ENCODE peak calls at places on chromosomes 3 and 15, in seven cellular contexts. One of them, this sample, is unnamed.

GRCh38 chr3:132399054-132399929 is 18.0 kb upstream of the DNAJC13 start:
- DNase-seq in HCT116: peak
- DNase-seq in GM12878: no peak
- DNase-seq in HepG2: peak
- DNase-seq in H1: no peak
- DNase-seq in SK-N-SH: peak
- DNase-seq in K562: peak
- DNase-seq in this sample: peak

GRCh38 chr3:43923101-43923979 is 232.6 kb downstream of the ABHD5 start:
- DNase-seq in HCT116: no peak
- DNase-seq in SK-N-SH: no peak
- DNase-seq in H1: no peak
- DNase-seq in HepG2: no peak
- DNase-seq in K562: no peak
- DNase-seq in GM12878: no peak
- DNase-seq in this sample: no peak

GRCh38 chr3:142127941-142128658 is 21.2 kb downstream of the TFDP2 start:
- DNase-seq in HepG2: no peak
- DNase-seq in K562: no peak
- DNase-seq in SK-N-SH: no peak
- DNase-seq in GM12878: no peak
- DNase-seq in HCT116: no peak
- DNase-seq in H1: no peak
- DNase-seq in this sample: no peak

GRCh38 chr3:46619845-46620778 is 7.8 kb downstream of the FAM240A start:
- DNase-seq in H1: no peak
- DNase-seq in SK-N-SH: no peak
- DNase-seq in K562: no peak
- DNase-seq in GM12878: no peak
- DNase-seq in HepG2: no peak
- DNase-seq in HCT116: no peak
- DNase-seq in this sample: no peak

GRCh38 chr3:114093596-114093995 is 37.1 kb downstream of the QTRT2 start:
- DNase-seq in H1: no peak
- DNase-seq in HCT116: peak
- DNase-seq in K562: no peak
- DNase-seq in SK-N-SH: peak
- DNase-seq in GM12878: no peak
- DNase-seq in HepG2: no peak
- DNase-seq in this sample: no peak

GRCh38 chr3:62131050-62131449 is 242.3 kb downstream of the FEZF2 start:
- DNase-seq in GM12878: no peak
- DNase-seq in H1: no peak
- DNase-seq in HCT116: no peak
- DNase-seq in SK-N-SH: no peak
- DNase-seq in HepG2: no peak
- DNase-seq in K562: no peak
- DNase-seq in this sample: no peak

GRCh38 chr3:172052405-172052804 is 13.0 kb downstream of the FNDC3B start:
- DNase-seq in K562: no peak
- DNase-seq in HepG2: no peak
- DNase-seq in HCT116: no peak
- DNase-seq in SK-N-SH: no peak
- DNase-seq in H1: no peak
- DNase-seq in GM12878: no peak
- DNase-seq in this sample: no peak

GRCh38 chr15:42729409-42729808 is 7.5 kb downstream of the CDAN1 start:
- DNase-seq in H1: no peak
- DNase-seq in HCT116: no peak
- DNase-seq in HepG2: no peak
- DNase-seq in SK-N-SH: peak
- DNase-seq in K562: no peak
- DNase-seq in GM12878: no peak
- DNase-seq in this sample: no peak

GRCh38 chr3:69997486-69998307 is 1.8 kb upstream of the SAMMSON start:
- DNase-seq in SK-N-SH: peak
- DNase-seq in H1: no peak
- DNase-seq in GM12878: no peak
- DNase-seq in HepG2: no peak
- DNase-seq in HCT116: no peak
- DNase-seq in K562: no peak
- DNase-seq in this sample: no peak

GRCh38 chr15:99197861-99198260 is 51.5 kb downstream of the TTC23 start:
- DNase-seq in HepG2: no peak
- DNase-seq in GM12878: no peak
- DNase-seq in K562: no peak
- DNase-seq in H1: no peak
- DNase-seq in HCT116: no peak
- DNase-seq in SK-N-SH: no peak
- DNase-seq in this sample: no peak

GRCh38 chr3:72165808-72166207 is 380.9 kb upstream of the PROK2 start:
- DNase-seq in HCT116: no peak
- DNase-seq in GM12878: no peak
- DNase-seq in K562: no peak
- DNase-seq in H1: no peak
- DNase-seq in SK-N-SH: no peak
- DNase-seq in HepG2: no peak
- DNase-seq in this sample: no peak

GRCh38 chr15:101501703-101502373 is 12.3 kb upstream of the PCSK6 start:
- DNase-seq in SK-N-SH: peak
- DNase-seq in GM12878: no peak
- DNase-seq in H1: peak
- DNase-seq in K562: peak
- DNase-seq in HCT116: peak
- DNase-seq in HepG2: peak
- DNase-seq in this sample: no peak

GRCh38 chr3:179015551-179016020 is 56.0 kb downstream of the ZMAT3 start:
- DNase-seq in GM12878: peak
- DNase-seq in HCT116: peak
- DNase-seq in SK-N-SH: peak
- DNase-seq in H1: peak
- DNase-seq in K562: peak
- DNase-seq in HepG2: peak
- DNase-seq in this sample: peak

GRCh38 chr3:195847061-195847950 is 35.6 kb upstream of the MUC4 start:
- DNase-seq in HepG2: peak
- DNase-seq in GM12878: no peak
- DNase-seq in K562: no peak
- DNase-seq in HCT116: peak
- DNase-seq in SK-N-SH: no peak
- DNase-seq in H1: no peak
- DNase-seq in this sample: no peak

GRCh38 chr3:175193815-175194518 is 334.8 kb downstream of the NAALADL2 start:
- DNase-seq in SK-N-SH: no peak
- DNase-seq in H1: no peak
- DNase-seq in K562: no peak
- DNase-seq in GM12878: peak
- DNase-seq in HepG2: no peak
- DNase-seq in HCT116: peak
- DNase-seq in this sample: no peak

GRCh38 chr3:43328653-43329052 is 42.3 kb downstream of the SNRK start:
- DNase-seq in HCT116: no peak
- DNase-seq in HepG2: no peak
- DNase-seq in K562: no peak
- DNase-seq in SK-N-SH: no peak
- DNase-seq in GM12878: no peak
- DNase-seq in H1: no peak
- DNase-seq in this sample: no peak

GRCh38 chr15:57527382-57528091 is 64.2 kb upstream of the MYZAP start:
- DNase-seq in HCT116: peak
- DNase-seq in HepG2: peak
- DNase-seq in GM12878: peak
- DNase-seq in SK-N-SH: peak
- DNase-seq in H1: peak
- DNase-seq in K562: peak
- DNase-seq in this sample: peak

GRCh38 chr3:161409069-161409468 is 37.8 kb upstream of the SPTSSB start:
- DNase-seq in H1: no peak
- DNase-seq in GM12878: no peak
- DNase-seq in HCT116: peak
- DNase-seq in HepG2: peak
- DNase-seq in SK-N-SH: peak
- DNase-seq in K562: no peak
- DNase-seq in this sample: no peak

GRCh38 chr15:28018291-28019044 is 80.6 kb downstream of the OCA2 start:
- DNase-seq in HepG2: no peak
- DNase-seq in K562: no peak
- DNase-seq in H1: no peak
- DNase-seq in HCT116: no peak
- DNase-seq in SK-N-SH: no peak
- DNase-seq in GM12878: no peak
- DNase-seq in this sample: no peak

GRCh38 chr3:117355566-117355965 is 646.0 kb downstream of the TUSC7 start:
- DNase-seq in H1: no peak
- DNase-seq in SK-N-SH: peak
- DNase-seq in HepG2: peak
- DNase-seq in HCT116: no peak
- DNase-seq in GM12878: no peak
- DNase-seq in K562: peak
- DNase-seq in this sample: peak

DNA sequence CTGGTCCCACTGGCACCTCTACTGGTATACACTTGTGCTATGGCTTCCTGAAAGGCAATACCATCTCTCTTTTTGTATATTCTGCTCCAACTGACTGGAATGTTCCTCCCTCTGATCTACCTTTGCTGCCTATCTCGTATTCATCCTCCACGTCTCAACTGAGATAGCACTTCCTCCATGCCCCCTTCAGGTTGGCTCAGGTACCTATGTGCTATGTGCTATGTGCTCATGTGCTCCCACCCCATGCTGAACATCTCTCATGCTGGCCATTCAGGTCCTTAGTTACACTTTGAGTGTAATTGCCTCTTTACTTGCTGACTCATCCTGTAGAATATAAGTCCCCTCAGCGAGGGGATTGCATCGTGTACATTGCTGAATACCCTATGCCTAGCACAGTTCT is 156.9 kb downstream of the SOX2 start:
- DNase-seq in K562: no peak
- DNase-seq in HepG2: no peak
- DNase-seq in H1: no peak
- DNase-seq in GM12878: no peak
- DNase-seq in SK-N-SH: no peak
- DNase-seq in HCT116: peak
- DNase-seq in this sample: no peak
- TF ChIP-seq YY1 in K562: no peak
- TF ChIP-seq YY1 in HepG2: no peak
- TF ChIP-seq YY1 in H1: no peak
- TF ChIP-seq YY1 in GM12878: no peak
- TF ChIP-seq YY1 in SK-N-SH: no peak
- TF ChIP-seq YY1 in HCT116: no peak
- TF ChIP-seq YY1 in this sample: no peak

DNA sequence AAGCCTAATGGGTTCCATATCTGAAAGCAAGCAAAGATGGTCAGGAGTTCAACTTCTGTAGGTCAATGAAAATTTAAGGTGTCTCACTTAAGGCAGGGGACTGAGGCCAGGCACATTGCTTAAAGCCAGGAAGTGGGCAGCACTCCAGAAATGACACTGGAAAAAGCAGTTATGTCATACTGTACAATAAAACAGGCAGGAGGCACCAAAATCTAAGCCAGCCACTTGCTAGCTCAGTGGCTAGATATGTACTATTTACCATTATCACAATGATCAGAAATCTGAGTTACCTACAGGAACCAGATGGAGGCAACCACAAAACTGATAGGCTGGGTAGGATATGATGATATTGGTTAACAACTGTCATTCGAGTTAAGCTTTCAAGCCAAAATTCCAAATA is 57.3 kb downstream of the FRMD5 start:
- DNase-seq in HepG2: no peak
- DNase-seq in GM12878: no peak
- DNase-seq in HCT116: no peak
- DNase-seq in H1: no peak
- DNase-seq in SK-N-SH: peak
- DNase-seq in K562: no peak
- DNase-seq in this sample: no peak
- H3K9ac ChIP-seq in HepG2: no peak
- H3K9ac ChIP-seq in GM12878: no peak
- H3K9ac ChIP-seq in HCT116: no peak
- H3K9ac ChIP-seq in H1: no peak
- H3K9ac ChIP-seq in SK-N-SH: no peak
- H3K9ac ChIP-seq in K562: no peak
- H3K9ac ChIP-seq in this sample: no peak

GRCh38 chr3:60932669-60933068 is 318.6 kb downstream of the FHIT start:
- DNase-seq in SK-N-SH: no peak
- DNase-seq in HepG2: no peak
- DNase-seq in K562: no peak
- DNase-seq in H1: no peak
- DNase-seq in HCT116: no peak
- DNase-seq in GM12878: no peak
- DNase-seq in this sample: no peak
- H3K4me3 ChIP-seq in SK-N-SH: no peak
- H3K4me3 ChIP-seq in HepG2: no peak
- H3K4me3 ChIP-seq in K562: no peak
- H3K4me3 ChIP-seq in H1: no peak
- H3K4me3 ChIP-seq in HCT116: no peak
- H3K4me3 ChIP-seq in GM12878: no peak
- H3K4me3 ChIP-seq in this sample: no peak

GRCh38 chr15:35321926-35322325 is 224.0 kb downstream of the DPH6 start:
- DNase-seq in H1: no peak
- DNase-seq in SK-N-SH: no peak
- DNase-seq in K562: no peak
- DNase-seq in HepG2: no peak
- DNase-seq in GM12878: no peak
- DNase-seq in HCT116: no peak
- DNase-seq in this sample: no peak
- TF ChIP-seq YY1 in H1: no peak
- TF ChIP-seq YY1 in SK-N-SH: no peak
- TF ChIP-seq YY1 in K562: no peak
- TF ChIP-seq YY1 in HepG2: no peak
- TF ChIP-seq YY1 in GM12878: no peak
- TF ChIP-seq YY1 in HCT116: no peak
- TF ChIP-seq YY1 in this sample: no peak

DNA sequence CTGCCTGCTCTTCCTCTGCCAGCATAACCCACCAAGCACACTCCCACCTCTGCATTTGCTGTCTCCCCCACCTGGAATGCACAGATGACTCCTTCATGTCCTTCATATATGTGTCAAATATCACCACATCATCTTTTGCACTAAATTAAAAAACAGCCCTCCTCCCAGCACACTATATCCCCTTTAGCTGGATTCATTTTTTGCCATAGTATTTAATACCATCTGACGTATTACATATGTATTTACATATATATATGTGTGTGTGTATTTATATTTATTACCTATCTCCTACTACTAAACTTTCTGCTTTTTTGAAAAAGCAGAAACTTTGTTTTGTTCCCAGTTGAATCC is 29.4 kb upstream of the UBL7 start:
- DNase-seq in GM12878: no peak
- DNase-seq in HepG2: no peak
- DNase-seq in SK-N-SH: no peak
- DNase-seq in H1: no peak
- DNase-seq in HCT116: no peak
- DNase-seq in K562: no peak
- DNase-seq in this sample: no peak
- H3K9ac ChIP-seq in GM12878: no peak
- H3K9ac ChIP-seq in HepG2: no peak
- H3K9ac ChIP-seq in SK-N-SH: no peak
- H3K9ac ChIP-seq in H1: no peak
- H3K9ac ChIP-seq in HCT116: peak
- H3K9ac ChIP-seq in K562: peak
- H3K9ac ChIP-seq in this sample: no peak

This sample was measured in NT2/D1.